ENCODE peak calls at places on chromosome 18, in ten cellular contexts. J is RWPE1; G is SJSA1; Y is K562; O is WERI-Rb-1; R is SJCRH30; C is CD4-positive, alpha-beta memory T cell; V is pancreas; U is transverse colon; E is substantia nigra. F is an unnamed sample.

GRCh38 chr18:72830109-72830508 is 37.7 kb downstream of the NETO1 start:
- DNase-seq in O (no peak), V (no peak), U (no peak), R (peak), Y (no peak), C (no peak), J (no peak), E (peak), G (no peak), F (no peak)

GRCh38 chr18:75256376-75256775 is 45.8 kb downstream of the TSHZ1 start:
- DNase-seq in J (no peak), G (no peak), Y (no peak), U (no peak), O (no peak), V (no peak), R (no peak), C (no peak), E (no peak), F (no peak)

GRCh38 chr18:30271716-30272115 is 770.8 kb downstream of the DSC3 start:
- DNase-seq in O (no peak), C (no peak), E (no peak), V (no peak), U (no peak), R (no peak), J (no peak), G (no peak), Y (no peak), F (no peak)

GRCh38 chr18:75213610-75214009 is 3.0 kb downstream of the TSHZ1 start:
- DNase-seq in J (no peak), C (no peak), E (no peak), U (no peak), G (no peak), V (no peak), R (no peak), O (no peak), Y (no peak), F (no peak)

GRCh38 chr18:66141716-66142115 is 390.9 kb downstream of the CDH7 start:
- DNase-seq in R (no peak), E (no peak), C (no peak), J (no peak), Y (no peak), O (no peak), U (no peak), G (no peak), V (no peak), F (no peak)

GRCh38 chr18:46917808-46918600 is 602 bp downstream of the KATNAL2 start:
- DNase-seq in O (no peak), R (peak), G (no peak), C (no peak), J (no peak), V (peak), U (peak), E (peak), Y (peak), F (no peak)

GRCh38 chr18:62288669-62289016 is 36.5 kb upstream of the TNFRSF11A start:
- DNase-seq in R (no peak), O (no peak), V (no peak), E (no peak), C (no peak), G (no peak), U (no peak), J (no peak), Y (no peak), F (no peak)

GRCh38 chr18:61770279-61770678 is 122.5 kb downstream of the RNF152 start:
- DNase-seq in V (no peak), E (no peak), Y (no peak), C (no peak), U (no peak), J (no peak), O (no peak), R (no peak), G (no peak), F (no peak)

GRCh38 chr18:21598726-21599584 is 1.5 kb downstream of the ESCO1 start:
- DNase-seq in V (no peak), O (peak), J (no peak), Y (peak), C (no peak), U (peak), E (no peak), R (no peak), G (no peak), F (no peak)

GRCh38 chr18:74683573-74683972 is 85.9 kb downstream of the ZNF407 start:
- DNase-seq in R (no peak), C (no peak), Y (no peak), G (no peak), E (no peak), V (no peak), O (no peak), U (no peak), J (no peak), F (no peak)

GRCh38 chr18:63271881-63272299 is 47.7 kb downstream of the BCL2 start:
- DNase-seq in C (no peak), O (no peak), G (no peak), Y (no peak), J (no peak), V (no peak), U (no peak), R (no peak), E (no peak), F (no peak)

GRCh38 chr18:67669993-67670671 is 153.6 kb upstream of the DSEL start:
- DNase-seq in U (no peak), Y (no peak), R (no peak), C (no peak), E (no peak), O (no peak), G (peak), J (no peak), V (no peak), F (peak)

GRCh38 chr18:5167827-5168226 is 29.2 kb downstream of the AKAIN1 start:
- DNase-seq in Y (no peak), U (no peak), J (no peak), O (no peak), V (no peak), E (no peak), G (no peak), R (no peak), C (no peak), F (no peak)

GRCh38 chr18:63540131-63540530 is 2.0 kb upstream of the SERPINB12 start:
- DNase-seq in E (no peak), V (no peak), Y (no peak), G (peak), R (no peak), U (no peak), O (no peak), J (no peak), C (no peak), F (no peak)

GRCh38 chr18:490024-490366 is 10.5 kb downstream of the COLEC12 start:
- DNase-seq in Y (no peak), J (no peak), E (no peak), R (no peak), C (no peak), U (no peak), O (no peak), G (no peak), V (no peak), F (no peak)

GRCh38 chr18:51070545-51070944 is 40.5 kb downstream of the SMAD4 start:
- DNase-seq in U (no peak), J (peak), O (no peak), Y (no peak), V (no peak), R (no peak), G (no peak), E (no peak), C (no peak), F (peak)

GRCh38 chr18:34990571-34990970 is 50.6 kb upstream of the MAPRE2 start:
- DNase-seq in Y (no peak), E (no peak), J (no peak), R (no peak), G (no peak), O (no peak), U (no peak), C (no peak), V (no peak), F (no peak)

GRCh38 chr18:37450434-37451133 is 115.0 kb downstream of the CELF4 start:
- DNase-seq in E (no peak), V (no peak), J (no peak), C (no peak), Y (no peak), G (no peak), O (peak), U (no peak), R (peak), F (no peak)

GRCh38 chr18:14912967-14913366 is 165.0 kb downstream of the ANKRD30B start:
- DNase-seq in V (no peak), O (no peak), J (no peak), E (no peak), U (no peak), Y (no peak), C (no peak), R (no peak), G (no peak), F (no peak)

GRCh38 chr18:5196253-5197031 is 615 bp downstream of the AKAIN1 start:
- DNase-seq in E (no peak), C (no peak), G (no peak), Y (no peak), J (no peak), V (no peak), R (no peak), U (no peak), O (peak), F (no peak)

GRCh38 chr18:29164993-29165599 is 988.2 kb upstream of the CDH2 start:
- DNase-seq in G (peak), V (no peak), E (no peak), O (no peak), Y (no peak), C (no peak), J (peak), U (no peak), R (peak), F (peak)

GRCh38 chr18:75694292-75694691 is 266.8 kb upstream of the SMIM21 start:
- DNase-seq in C (no peak), R (no peak), Y (no peak), U (no peak), O (no peak), E (no peak), G (no peak), V (no peak), J (no peak), F (no peak)

GRCh38 chr18:7815797-7816196 is 248.7 kb downstream of the PTPRM start:
- DNase-seq in C (no peak), U (no peak), Y (no peak), O (no peak), J (no peak), R (no peak), E (no peak), V (no peak), G (no peak), F (no peak)

GRCh38 chr18:10244341-10244740 is 210.1 kb upstream of the APCDD1 start:
- DNase-seq in Y (no peak), U (no peak), R (no peak), O (no peak), J (no peak), C (no peak), V (no peak), G (no peak), E (no peak), F (no peak)

GRCh38 chr18:3652380-3653262 is 202.6 kb downstream of the TGIF1 start:
- DNase-seq in O (no peak), C (no peak), V (peak), R (peak), Y (peak), G (peak), J (peak), U (peak), E (no peak), F (peak)

GRCh38 chr18:10579079-10579867 is 53.4 kb downstream of the NAPG start:
- DNase-seq in J (peak), U (no peak), Y (no peak), R (no peak), C (no peak), E (no peak), G (peak), O (no peak), V (no peak), F (peak)

GRCh38 chr18:66077066-66077465 is 326.3 kb downstream of the CDH7 start:
- DNase-seq in G (no peak), E (no peak), V (no peak), O (no peak), R (no peak), J (no peak), U (no peak), C (no peak), Y (no peak), F (no peak)

GRCh38 chr18:79367989-79368388 is 27.7 kb upstream of the NFATC1 start:
- DNase-seq in U (no peak), R (peak), O (no peak), V (no peak), G (no peak), Y (no peak), E (no peak), C (no peak), J (no peak), F (no peak)

GRCh38 chr18:74790451-74790850 is 192.8 kb downstream of the ZNF407 start:
- DNase-seq in R (no peak), Y (no peak), E (no peak), G (no peak), J (no peak), O (no peak), U (no peak), V (no peak), C (no peak), F (no peak)

GRCh38 chr18:35117951-35118411 is 76.8 kb downstream of the MAPRE2 start:
- DNase-seq in G (no peak), J (no peak), R (no peak), Y (no peak), U (no peak), O (no peak), V (peak), E (no peak), C (no peak), F (peak)

GRCh38 chr18:293557-293956 is 25.7 kb upstream of the THOC1 start:
- DNase-seq in U (no peak), E (no peak), G (no peak), V (no peak), J (no peak), O (no peak), R (no peak), Y (no peak), C (no peak), F (no peak)

GRCh38 chr18:26425148-26425531 is 123.2 kb downstream of the KCTD1 start:
- DNase-seq in R (no peak), Y (no peak), J (no peak), O (no peak), C (no peak), V (no peak), U (no peak), E (no peak), G (no peak), F (no peak)

GRCh38 chr18:3248670-3249359 is 1.2 kb downstream of the MYL12A start:
- DNase-seq in C (peak), Y (peak), O (no peak), G (peak), J (peak), E (no peak), R (peak), U (peak), V (no peak), F (no peak)

GRCh38 chr18:44714376-44714775 is 33.7 kb downstream of the SETBP1 start:
- DNase-seq in C (no peak), E (no peak), J (no peak), R (no peak), V (no peak), O (no peak), Y (no peak), G (no peak), U (no peak), F (no peak)

GRCh38 chr18:44715245-44715644 is 34.6 kb downstream of the SETBP1 start:
- DNase-seq in G (peak), R (peak), U (peak), E (no peak), V (no peak), Y (no peak), C (no peak), J (peak), O (no peak), F (no peak)

GRCh38 chr18:44709297-44710117 is 28.8 kb downstream of the SETBP1 start:
- DNase-seq in J (no peak), Y (no peak), G (no peak), U (no peak), O (no peak), V (no peak), E (no peak), C (no peak), R (no peak), F (no peak)

GRCh38 chr18:44713435-44713834 is 32.7 kb downstream of the SETBP1 start:
- DNase-seq in E (no peak), U (no peak), R (no peak), O (no peak), J (no peak), Y (no peak), G (no peak), V (no peak), C (no peak), F (no peak)

DNA sequence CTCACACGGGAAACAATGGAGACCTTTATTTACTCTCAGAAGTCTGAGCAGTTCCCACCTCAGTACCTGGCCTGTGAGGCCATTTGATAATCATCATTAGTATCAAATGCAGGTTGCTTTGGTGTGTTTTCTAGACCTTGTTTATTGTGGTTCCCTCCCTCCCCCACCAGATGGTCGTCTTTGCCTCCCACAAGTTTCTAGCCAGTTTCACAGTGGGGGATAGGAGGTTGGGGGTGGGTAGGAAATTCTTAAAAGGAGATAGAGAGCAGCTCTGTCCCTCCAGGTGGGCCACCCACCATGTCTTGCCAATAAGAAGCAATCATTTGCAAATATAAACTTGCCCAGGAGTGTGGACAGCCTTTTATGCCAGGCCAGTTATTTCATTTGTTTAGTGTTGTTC is 31.3 kb downstream of the SETBP1 start:
- DNase-seq in O (no peak), Y (no peak), R (no peak), G (peak), C (no peak), V (no peak), U (no peak), E (no peak), J (no peak), F (no peak)
- H3K27ac ChIP-seq in O (no peak), Y (no peak), R (no peak), G (peak), C (no peak), V (no peak), U (no peak), E (no peak), J (no peak), F (no peak)

GRCh38 chr18:13428319-13428718 is 209.8 kb downstream of the LDLRAD4 start:
- DNase-seq in E (no peak), C (no peak), J (no peak), V (no peak), G (no peak), O (no peak), R (no peak), Y (no peak), U (no peak), F (no peak)

GRCh38 chr18:13430663-13431062 is 212.1 kb downstream of the LDLRAD4 start:
- DNase-seq in V (no peak), O (no peak), E (no peak), Y (no peak), R (no peak), J (no peak), G (no peak), U (no peak), C (no peak), F (no peak)

GRCh38 chr18:13427354-13427753 is 208.8 kb downstream of the LDLRAD4 start:
- DNase-seq in V (no peak), Y (no peak), G (no peak), C (no peak), E (no peak), U (no peak), O (no peak), R (no peak), J (no peak), F (no peak)

GRCh38 chr18:13429884-13430510 is 211.4 kb downstream of the LDLRAD4 start:
- DNase-seq in E (no peak), G (no peak), O (no peak), V (no peak), U (no peak), R (no peak), J (no peak), Y (no peak), C (no peak), F (no peak)

GRCh38 chr18:13429016-13429415 is 210.5 kb downstream of the LDLRAD4 start:
- DNase-seq in G (no peak), R (no peak), V (no peak), O (no peak), U (no peak), C (no peak), Y (no peak), J (no peak), E (no peak), F (no peak)
- H3K27ac ChIP-seq in G (no peak), R (no peak), V (no peak), O (no peak), U (no peak), C (no peak), Y (no peak), J (no peak), E (no peak), F (no peak)

DNA sequence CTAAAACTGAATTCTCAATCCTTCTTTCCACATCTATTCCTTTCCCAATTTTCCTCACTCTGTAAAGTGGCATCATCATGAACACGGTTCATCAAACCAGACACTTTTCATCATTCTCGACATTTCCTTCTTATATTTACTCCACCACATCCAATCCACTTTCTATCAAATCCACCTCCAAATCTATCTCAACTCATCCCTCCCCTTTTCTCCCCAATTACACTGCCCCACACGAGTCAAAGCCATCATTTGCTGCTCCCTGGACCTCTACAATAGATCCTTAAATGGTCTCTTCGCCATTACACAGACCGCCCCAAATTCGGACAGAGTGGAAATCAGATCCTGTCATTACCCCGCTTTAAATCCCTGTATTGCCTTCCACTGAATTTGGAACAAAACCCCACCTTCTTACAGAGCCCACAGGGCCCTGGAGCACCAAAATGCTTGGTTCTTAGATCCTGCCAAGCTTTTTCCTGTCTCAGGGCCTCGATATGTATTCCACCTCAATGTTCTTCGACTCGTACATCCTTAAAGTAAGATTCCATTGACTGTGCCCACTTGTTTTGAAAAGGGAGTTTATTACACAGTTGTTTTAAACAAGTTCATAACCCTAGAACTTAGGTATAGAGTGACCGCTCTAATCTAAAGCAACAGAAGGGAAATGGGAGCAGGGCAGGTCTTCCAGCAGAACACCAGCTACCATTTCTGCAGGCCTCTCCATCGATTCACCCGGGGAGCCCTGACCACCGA is 837 bp downstream of the ACAA2 start:
- DNase-seq in Y (no peak), E (no peak), G (peak), V (no peak), O (no peak), C (no peak), J (no peak), U (no peak), R (peak), F (no peak)
- H3K27ac ChIP-seq in Y (peak), E (peak), G (peak), V (peak), O (peak), C (peak), J (peak), U (peak), R (peak), F (peak)

DNA sequence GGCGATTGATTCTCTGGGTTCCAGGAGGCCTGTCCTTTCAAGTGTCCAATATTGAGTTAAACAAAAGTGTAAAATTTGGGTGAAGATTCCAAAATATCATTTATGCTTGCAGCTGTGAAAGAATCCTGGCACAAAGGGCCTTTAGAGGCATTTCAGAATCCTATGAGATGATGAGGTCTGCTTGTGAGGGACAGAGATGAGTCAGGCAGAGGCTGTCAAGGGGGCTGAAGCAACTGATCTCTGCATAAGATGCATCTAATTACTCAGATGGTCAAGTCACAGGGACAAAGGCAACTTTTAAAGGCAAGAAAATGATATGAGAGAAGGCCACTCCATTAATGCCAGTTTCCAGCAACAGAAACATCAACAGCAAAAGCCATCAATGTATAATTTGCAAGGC is 78.8 kb downstream of the FHOD3 start:
- DNase-seq in J (no peak), V (no peak), U (no peak), C (no peak), R (no peak), E (no peak), Y (no peak), G (no peak), O (no peak), F (no peak)
- H3K27ac ChIP-seq in J (no peak), V (no peak), U (no peak), C (no peak), R (no peak), E (no peak), Y (no peak), G (no peak), O (no peak), F (no peak)

DNA sequence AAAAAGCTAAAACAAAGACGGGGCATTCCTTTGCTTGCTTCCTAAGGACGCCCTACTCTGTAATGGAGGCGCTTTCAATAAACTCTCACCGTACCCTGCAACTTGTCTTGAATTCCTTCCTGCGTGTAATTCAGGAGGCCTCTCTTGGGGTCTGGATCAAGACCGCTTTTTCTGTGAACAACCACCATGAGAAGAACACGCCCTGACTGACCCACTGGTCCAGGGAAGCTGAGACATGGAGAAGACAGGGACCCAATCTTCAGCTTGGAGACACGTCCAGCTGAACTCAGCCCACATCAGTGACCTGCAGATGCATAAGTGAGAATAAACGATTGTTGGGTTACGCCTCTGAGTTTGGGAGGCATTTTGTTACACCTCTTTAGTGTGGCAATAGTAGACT is 7.8 kb upstream of the NARS1 start:
- DNase-seq in R (no peak), G (no peak), Y (no peak), U (no peak), J (no peak), C (no peak), E (no peak), V (no peak), O (no peak), F (no peak)
- H3K27ac ChIP-seq in R (no peak), G (peak), Y (no peak), U (no peak), J (peak), C (peak), E (peak), V (no peak), O (no peak), F (peak)

F was measured in AG04450.